ENCODE peak calls at places on chromosomes 16 and 17, in nine cellular contexts. A is heart left ventricle, F is choroid plexus epithelial cell, W is A673, I is HCEC 1CT, Z is IMR-90, U is NCI-H345, M is skeletal muscle cell, J is AG09319. G is an unnamed sample.

GRCh38 chr16:52499061-52499460 is 47.9 kb downstream of the TOX3 start:
- DNase-seq in Z (no peak), U (peak), M (no peak), I (no peak), A (no peak), J (no peak), F (no peak), W (no peak), G (no peak)

GRCh38 chr16:56980792-56981724 is 8.3 kb upstream of the NLRC5 start:
- DNase-seq in A (no peak), M (no peak), J (no peak), F (no peak), U (no peak), W (no peak), Z (no peak), I (no peak), G (no peak)

GRCh38 chr17:46842835-46843234 is 8.5 kb upstream of the WNT9B start:
- DNase-seq in I (no peak), U (no peak), M (no peak), J (no peak), A (no peak), W (no peak), F (no peak), Z (no peak), G (no peak)

GRCh38 chr16:57781741-57782606 is 20.3 kb downstream of the KIFC3 start:
- DNase-seq in I (peak), F (peak), Z (peak), M (no peak), J (no peak), A (peak), U (no peak), W (no peak), G (no peak)

GRCh38 chr16:28478511-28479180 is 6.5 kb upstream of the NPIPB7 start:
- DNase-seq in F (no peak), J (no peak), A (no peak), W (no peak), U (no peak), M (no peak), Z (no peak), I (no peak), G (no peak)

GRCh38 chr16:74607967-74608356 is 1.0 kb upstream of the GLG1 start:
- DNase-seq in I (peak), Z (peak), M (no peak), U (no peak), A (no peak), F (peak), W (peak), J (no peak), G (no peak)

GRCh38 chr17:37028040-37028439 is 79.3 kb downstream of the AATF start:
- DNase-seq in J (no peak), I (no peak), U (no peak), F (no peak), W (no peak), Z (peak), A (no peak), M (no peak), G (no peak)

GRCh38 chr16:1019234-1019933 is 37.8 kb downstream of the SOX8 start:
- DNase-seq in W (peak), Z (peak), F (peak), I (peak), U (no peak), A (peak), M (no peak), J (peak), G (no peak)

GRCh38 chr17:55386931-55387330 is 34.7 kb downstream of the MMD start:
- DNase-seq in M (no peak), A (no peak), W (no peak), I (peak), J (no peak), Z (no peak), U (no peak), F (no peak), G (no peak)

G was measured in spleen.